ENCODE peak calls at places on chromosome 18, in seven cellular contexts. K is K562, N is Peyer's patch, D is spleen, X is sigmoid colon, Z is body of pancreas, F is H1. O is an unnamed sample.

GRCh38 chr18:25425030-25425429 is 73.1 kb upstream of the ZNF521 start:
- DNase-seq in K (no peak), N (no peak), D (no peak), X (no peak), Z (no peak), F (no peak), O (no peak)

GRCh38 chr18:34352385-34353163 is 127.9 kb upstream of the NOL4 start:
- DNase-seq in K (no peak), N (no peak), D (no peak), X (no peak), Z (peak), F (no peak), O (no peak)

GRCh38 chr18:12638634-12639124 is 19.2 kb downstream of the SPIRE1 start:
- DNase-seq in K (no peak), N (no peak), D (no peak), X (no peak), Z (no peak), F (no peak), O (no peak)

GRCh38 chr18:73891572-73892421 is 255.8 kb downstream of the FBXO15 start:
- DNase-seq in K (no peak), N (no peak), D (no peak), X (no peak), Z (no peak), F (peak), O (no peak)

GRCh38 chr18:32328379-32328778 is 138.5 kb downstream of the MEP1B start:
- DNase-seq in K (no peak), N (no peak), D (no peak), X (no peak), Z (no peak), F (no peak), O (no peak)

GRCh38 chr18:76821875-76822509 is 365 bp upstream of the ZNF236 start:
- DNase-seq in K (peak), N (peak), D (peak), X (peak), Z (peak), F (peak), O (peak)

GRCh38 chr18:48543228-48543627 is 4.4 kb downstream of the CTIF start:
- DNase-seq in K (peak), N (no peak), D (no peak), X (no peak), Z (peak), F (peak), O (no peak)

GRCh38 chr18:36752929-36753865 is 75.6 kb downstream of the TPGS2 start:
- DNase-seq in K (no peak), N (no peak), D (no peak), X (no peak), Z (no peak), F (no peak), O (no peak)

GRCh38 chr18:11154369-11154982 is 5.1 kb upstream of the PIEZO2 start:
- DNase-seq in K (no peak), N (no peak), D (no peak), X (no peak), Z (no peak), F (no peak), O (no peak)

GRCh38 chr18:25089470-25089869 is 262.5 kb downstream of the ZNF521 start:
- DNase-seq in K (no peak), N (no peak), D (no peak), X (no peak), Z (no peak), F (no peak), O (no peak)

GRCh38 chr18:51614033-51614432 is 416.6 kb upstream of the MEX3C start:
- DNase-seq in K (no peak), N (no peak), D (no peak), X (no peak), Z (peak), F (no peak), O (no peak)

GRCh38 chr18:59957957-59958356 is 58.2 kb downstream of the PMAIP1 start:
- DNase-seq in K (peak), N (peak), D (no peak), X (no peak), Z (peak), F (no peak), O (no peak)

GRCh38 chr18:74905245-74905644 is 303.7 kb downstream of the PTGR3 start:
- DNase-seq in K (no peak), N (no peak), D (no peak), X (peak), Z (no peak), F (no peak), O (no peak)

GRCh38 chr18:64332851-64333250 is 184.0 kb upstream of the LINC00305 start:
- DNase-seq in K (no peak), N (no peak), D (no peak), X (no peak), Z (no peak), F (no peak), O (no peak)

GRCh38 chr18:48100712-48101165 is 170.3 kb upstream of the SMAD2 start:
- DNase-seq in K (no peak), N (no peak), D (no peak), X (no peak), Z (no peak), F (peak), O (no peak)

GRCh38 chr18:42545825-42546224 is 569.7 kb downstream of the RIT2 start:
- DNase-seq in K (no peak), N (no peak), D (no peak), X (no peak), Z (no peak), F (no peak), O (no peak)

GRCh38 chr18:2100694-2101213 is 470.6 kb downstream of the METTL4 start:
- DNase-seq in K (no peak), N (no peak), D (no peak), X (no peak), Z (no peak), F (no peak), O (no peak)

GRCh38 chr18:8571399-8571798 is 37.8 kb upstream of the RAB12 start:
- DNase-seq in K (no peak), N (no peak), D (no peak), X (no peak), Z (no peak), F (no peak), O (no peak)

GRCh38 chr18:22556271-22556990 is 138.7 kb upstream of the CTAGE1 start:
- DNase-seq in K (no peak), N (no peak), D (no peak), X (peak), Z (peak), F (no peak), O (no peak)

GRCh38 chr18:68397241-68398035 is 317.5 kb downstream of the TMX3 start:
- DNase-seq in K (no peak), N (no peak), D (no peak), X (no peak), Z (no peak), F (no peak), O (no peak)

GRCh38 chr18:74430231-74430630 is 26.9 kb downstream of the DIPK1C start:
- DNase-seq in K (no peak), N (no peak), D (no peak), X (no peak), Z (no peak), F (no peak), O (no peak)

GRCh38 chr18:10927290-10927979 is 221.9 kb downstream of the PIEZO2 start:
- DNase-seq in K (no peak), N (no peak), D (no peak), X (no peak), Z (no peak), F (no peak), O (no peak)

DNA sequence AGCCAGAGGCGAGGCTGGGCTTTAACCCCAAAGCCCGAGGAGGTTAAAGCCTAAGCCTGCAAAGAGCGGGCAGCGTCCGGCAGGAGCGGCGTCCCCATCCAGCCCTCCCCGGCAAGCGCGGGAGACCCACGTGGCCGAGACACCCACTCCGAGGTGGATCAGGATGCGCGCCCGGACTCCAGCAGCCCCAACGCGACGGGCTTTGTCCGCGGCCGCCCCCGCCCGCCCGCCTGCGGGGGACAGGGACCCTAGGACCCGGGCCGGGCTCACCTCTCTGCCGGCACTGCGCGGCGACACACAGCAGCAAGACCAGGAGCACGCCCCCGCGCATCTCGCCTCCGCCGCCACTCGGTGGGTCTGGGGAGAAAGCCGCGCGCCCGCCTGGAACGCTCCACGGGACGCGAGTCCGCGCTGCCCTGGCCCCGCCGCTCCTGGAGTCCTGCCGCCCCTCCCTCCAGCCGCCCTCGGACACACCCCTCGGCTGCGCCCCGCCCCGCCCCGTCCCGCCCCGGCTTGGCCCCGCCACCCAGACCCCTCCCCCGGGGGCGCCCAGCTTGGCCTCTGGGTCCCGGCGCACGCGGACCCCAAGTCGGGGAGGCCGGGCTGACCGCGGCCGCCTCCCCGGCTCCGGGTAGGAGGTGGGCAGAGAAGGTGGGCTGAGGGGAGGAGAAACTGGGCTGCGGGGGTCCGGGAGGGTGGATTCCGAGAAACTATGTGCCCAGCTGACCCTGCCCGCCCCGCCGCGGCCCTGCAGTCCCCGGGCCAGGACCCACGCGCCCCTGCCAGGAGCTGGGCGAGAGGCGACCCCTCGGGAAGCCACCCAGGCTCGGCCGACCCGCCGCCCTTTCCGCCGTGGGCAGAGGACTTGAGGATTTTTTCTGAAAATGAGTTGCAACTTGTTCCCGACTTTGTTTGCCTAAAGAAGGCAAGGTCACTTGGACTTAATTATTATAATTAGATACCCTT is at the start of gene LAMA1:
- DNase-seq in K (no peak), N (no peak), D (no peak), X (no peak), Z (peak), F (peak), O (no peak)
- TF ChIP-seq CTCF in K (no peak), N (no peak), D (no peak), X (no peak), Z (no peak), F (no peak), O (no peak)

GRCh38 chr18:71036783-71037182 is 747.9 kb downstream of the SOCS6 start:
- DNase-seq in K (no peak), N (no peak), D (no peak), X (no peak), Z (no peak), F (no peak), O (no peak)
- TF ChIP-seq POLR2A in K (no peak), N (no peak), D (no peak), X (no peak), Z (no peak), F (no peak), O (no peak)

DNA sequence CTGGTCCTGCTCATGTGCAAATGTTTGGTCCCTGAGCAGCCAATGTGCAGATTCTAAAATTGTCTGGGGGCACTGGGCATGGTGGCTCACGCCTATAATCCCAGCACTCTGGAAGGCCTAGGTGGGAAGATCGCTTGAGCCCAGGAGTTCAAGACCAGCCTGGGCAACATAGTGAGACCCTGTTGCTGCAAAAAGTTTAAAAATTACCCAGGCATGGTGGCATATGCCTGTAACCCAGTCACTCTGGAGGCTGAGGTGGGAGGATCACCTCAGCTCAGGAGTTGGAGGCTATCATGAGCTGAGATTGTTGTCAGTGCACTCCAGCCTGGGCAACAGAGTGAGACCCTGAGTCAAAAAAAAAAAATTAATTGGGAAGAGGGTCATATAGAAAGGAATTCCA is 5.1 kb downstream of the LIPG start:
- DNase-seq in K (no peak), N (no peak), D (no peak), X (no peak), Z (no peak), F (no peak), O (no peak)
- H3K4me3 ChIP-seq in K (no peak), N (no peak), D (no peak), X (no peak), Z (no peak), F (no peak), O (no peak)

GRCh38 chr18:23966909-23967308 is 47.6 kb upstream of the TTC39C start:
- DNase-seq in K (no peak), N (no peak), D (no peak), X (no peak), Z (peak), F (no peak), O (no peak)

GRCh38 chr18:23968638-23969037 is 45.9 kb upstream of the TTC39C start:
- DNase-seq in K (no peak), N (no peak), D (no peak), X (no peak), Z (no peak), F (no peak), O (no peak)

GRCh38 chr18:23963443-23964185 is 50.9 kb upstream of the TTC39C start:
- DNase-seq in K (no peak), N (no peak), D (no peak), X (no peak), Z (no peak), F (peak), O (no peak)

GRCh38 chr18:23967321-23968089 is 47.0 kb upstream of the TTC39C start:
- DNase-seq in K (no peak), N (peak), D (peak), X (no peak), Z (no peak), F (no peak), O (no peak)

DNA sequence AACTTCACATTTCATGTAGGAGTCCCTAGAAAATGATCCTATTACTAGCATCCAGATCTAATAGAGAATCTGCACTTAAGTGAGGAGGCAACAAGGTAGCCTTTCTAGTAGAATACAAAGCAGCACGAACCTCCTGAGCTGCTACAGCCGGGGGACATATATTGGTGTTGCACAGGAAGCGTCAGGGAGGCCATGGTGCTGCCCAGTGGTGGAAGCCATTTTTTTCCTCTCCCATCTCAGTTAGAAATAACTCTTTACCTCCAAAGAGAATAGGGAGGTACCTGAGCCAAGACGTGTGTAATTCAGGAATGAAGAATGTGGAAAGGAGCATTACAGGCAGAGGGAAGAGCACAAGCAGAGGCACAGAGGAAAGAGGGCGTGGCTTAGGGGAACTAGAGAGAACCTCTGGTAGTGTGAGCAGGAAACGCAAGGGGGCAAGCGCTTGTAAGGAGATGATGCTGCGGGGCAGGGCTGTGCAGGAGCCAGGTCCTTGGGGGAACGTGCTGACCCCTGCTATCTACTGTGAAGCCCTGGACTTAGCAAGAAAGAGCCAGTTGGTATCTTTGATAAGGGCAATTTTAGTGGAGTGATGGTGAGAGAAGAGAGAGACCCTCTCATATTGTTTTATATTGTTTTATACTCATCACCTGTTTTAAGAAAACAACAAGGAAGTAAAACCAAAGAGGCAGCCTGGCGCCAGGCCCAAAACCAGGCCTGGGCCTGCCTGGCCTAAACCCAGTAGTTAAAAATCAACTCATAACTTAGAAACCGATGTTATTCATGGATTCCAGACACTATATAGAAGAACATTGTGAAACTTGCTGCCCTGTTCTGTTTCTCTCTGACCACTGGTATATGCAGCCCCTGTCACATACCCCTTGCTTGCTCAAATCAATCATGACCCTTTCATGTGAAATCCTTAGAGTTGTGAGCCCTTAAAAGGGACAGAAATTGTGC is 50.0 kb upstream of the TTC39C start:
- DNase-seq in K (peak), N (peak), D (no peak), X (no peak), Z (peak), F (peak), O (no peak)
- TF ChIP-seq CTCF in K (peak), N (peak), D (no peak), X (no peak), Z (no peak), F (no peak), O (no peak)

GRCh38 chr18:686339-687111 is 25.9 kb downstream of the ENOSF1 start:
- DNase-seq in K (no peak), N (no peak), D (no peak), X (no peak), Z (no peak), F (peak), O (no peak)
- TF ChIP-seq POLR2A in K (no peak), N (no peak), D (no peak), X (no peak), Z (no peak), F (no peak), O (no peak)

GRCh38 chr18:46324556-46324955 is 220.4 kb downstream of the HAUS1 start:
- DNase-seq in K (peak), N (no peak), D (no peak), X (no peak), Z (no peak), F (no peak), O (no peak)
- H3K4me3 ChIP-seq in K (no peak), N (no peak), D (no peak), X (no peak), Z (no peak), F (no peak), O (no peak)

GRCh38 chr18:45739268-45739667 is 15.3 kb downstream of the SLC14A1 start:
- DNase-seq in K (no peak), N (no peak), D (no peak), X (no peak), Z (no peak), F (no peak), O (no peak)

GRCh38 chr18:45739848-45740247 is 15.9 kb downstream of the SLC14A1 start:
- DNase-seq in K (no peak), N (no peak), D (no peak), X (no peak), Z (no peak), F (no peak), O (no peak)

GRCh38 chr18:45741056-45741455 is 17.1 kb downstream of the SLC14A1 start:
- DNase-seq in K (no peak), N (no peak), D (no peak), X (no peak), Z (no peak), F (no peak), O (no peak)

GRCh38 chr18:45734944-45735343 is 11.0 kb downstream of the SLC14A1 start:
- DNase-seq in K (no peak), N (no peak), D (no peak), X (no peak), Z (no peak), F (no peak), O (no peak)

DNA sequence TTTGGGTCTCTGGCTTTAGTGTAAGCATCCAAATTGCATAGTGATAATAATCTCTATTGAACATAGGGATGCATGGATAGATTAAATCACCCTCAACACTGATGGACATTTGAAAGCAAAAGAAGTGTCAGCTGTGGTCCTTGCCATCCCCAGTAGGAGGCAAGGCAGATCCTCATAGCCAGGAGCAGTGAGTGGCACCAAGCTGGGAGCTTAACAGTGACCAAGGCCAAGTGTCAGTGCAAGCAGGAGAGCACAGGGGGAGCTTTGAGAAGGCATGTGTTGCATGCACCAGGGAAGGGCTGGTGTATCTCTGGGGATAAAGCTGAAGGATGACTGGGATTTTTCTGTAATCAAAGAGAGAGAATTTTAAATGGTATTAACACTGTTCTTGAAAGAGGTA is 14.7 kb downstream of the SLC14A1 start:
- DNase-seq in K (no peak), N (no peak), D (no peak), X (no peak), Z (no peak), F (no peak), O (no peak)
- TF ChIP-seq CTCF in K (no peak), N (no peak), D (no peak), X (no peak), Z (no peak), F (peak), O (no peak)